ENCODE peak calls at places on chromosome 19, in five cellular contexts. One of them, this sample, is unnamed. For H3K9me3 and H3K4me1, the result is how much of the 10 kb centered on the place peaks cover.

GRCh38 chr19:3692141-3693029 is 7.9 kb downstream of the PIP5K1C start:
- DNase-seq in tibial artery: no peak
- DNase-seq in neural progenitor cell: no peak
- DNase-seq in ovary: no peak
- DNase-seq in CD4-positive, alpha-beta memory T cell: peak
- DNase-seq in this sample: no peak

GRCh38 chr19:13208131-13208963 is 58.1 kb downstream of the IER2 start:
- DNase-seq in ovary: peak
- DNase-seq in neural progenitor cell: peak
- DNase-seq in tibial artery: peak
- DNase-seq in CD4-positive, alpha-beta memory T cell: peak
- DNase-seq in this sample: peak

GRCh38 chr19:18231775-18232174 is 5.5 kb upstream of the PDE4C start:
- DNase-seq in ovary: no peak
- DNase-seq in neural progenitor cell: no peak
- DNase-seq in CD4-positive, alpha-beta memory T cell: no peak
- DNase-seq in tibial artery: no peak
- DNase-seq in this sample: peak

GRCh38 chr19:2491130-2491801 is 15.3 kb downstream of the GADD45B start:
- DNase-seq in CD4-positive, alpha-beta memory T cell: no peak
- DNase-seq in neural progenitor cell: no peak
- DNase-seq in ovary: no peak
- DNase-seq in tibial artery: no peak
- DNase-seq in this sample: peak

GRCh38 chr19:14030997-14031718 is 404 bp upstream of the IL27RA start:
- DNase-seq in CD4-positive, alpha-beta memory T cell: no peak
- DNase-seq in neural progenitor cell: no peak
- DNase-seq in ovary: no peak
- DNase-seq in tibial artery: no peak
- DNase-seq in this sample: no peak

GRCh38 chr19:17872251-17873001 is 681 bp downstream of the SLC5A5 start:
- DNase-seq in tibial artery: no peak
- DNase-seq in neural progenitor cell: no peak
- DNase-seq in CD4-positive, alpha-beta memory T cell: peak
- DNase-seq in ovary: no peak
- DNase-seq in this sample: no peak

GRCh38 chr19:31350033-31350692 is 927 bp upstream of the TSHZ3 start:
- DNase-seq in tibial artery: peak
- DNase-seq in ovary: peak
- DNase-seq in CD4-positive, alpha-beta memory T cell: no peak
- DNase-seq in neural progenitor cell: peak
- DNase-seq in this sample: peak

GRCh38 chr19:48182434-48182833 is 12.0 kb downstream of the ZSWIM9 start:
- DNase-seq in ovary: no peak
- DNase-seq in tibial artery: no peak
- DNase-seq in CD4-positive, alpha-beta memory T cell: no peak
- DNase-seq in neural progenitor cell: no peak
- DNase-seq in this sample: no peak

GRCh38 chr19:42850981-42851717 is 28.4 kb downstream of the PSG1 start:
- DNase-seq in tibial artery: peak
- DNase-seq in neural progenitor cell: no peak
- DNase-seq in ovary: no peak
- DNase-seq in CD4-positive, alpha-beta memory T cell: no peak
- DNase-seq in this sample: peak

DNA sequence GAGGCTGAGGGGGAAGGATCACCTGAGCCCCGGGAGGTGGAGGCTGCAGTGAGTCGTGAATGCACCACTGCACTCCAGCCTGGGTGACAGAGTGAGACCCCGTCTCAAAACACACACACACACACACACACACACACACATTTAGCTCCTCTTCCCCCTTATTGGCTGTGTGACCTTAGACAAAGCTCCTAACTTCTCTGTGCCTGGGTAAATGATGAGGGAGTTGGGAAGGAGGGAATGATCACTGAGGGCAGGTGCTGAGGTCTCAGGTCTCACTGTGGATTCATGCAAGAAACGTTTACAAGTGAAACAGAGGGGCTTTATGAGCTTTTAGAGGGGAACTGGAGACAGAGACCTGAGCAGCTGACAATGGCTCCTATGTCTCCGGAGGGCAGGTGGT is 16.9 kb upstream of the BCL3 start:
- DNase-seq in tibial artery: no peak
- DNase-seq in CD4-positive, alpha-beta memory T cell: no peak
- DNase-seq in neural progenitor cell: no peak
- DNase-seq in ovary: no peak
- DNase-seq in this sample: no peak
- H3K27ac ChIP-seq in tibial artery: no peak
- H3K27ac ChIP-seq in CD4-positive, alpha-beta memory T cell: no peak
- H3K27ac ChIP-seq in neural progenitor cell: no peak
- H3K27ac ChIP-seq in ovary: no peak
- H3K27ac ChIP-seq in this sample: no peak

DNA sequence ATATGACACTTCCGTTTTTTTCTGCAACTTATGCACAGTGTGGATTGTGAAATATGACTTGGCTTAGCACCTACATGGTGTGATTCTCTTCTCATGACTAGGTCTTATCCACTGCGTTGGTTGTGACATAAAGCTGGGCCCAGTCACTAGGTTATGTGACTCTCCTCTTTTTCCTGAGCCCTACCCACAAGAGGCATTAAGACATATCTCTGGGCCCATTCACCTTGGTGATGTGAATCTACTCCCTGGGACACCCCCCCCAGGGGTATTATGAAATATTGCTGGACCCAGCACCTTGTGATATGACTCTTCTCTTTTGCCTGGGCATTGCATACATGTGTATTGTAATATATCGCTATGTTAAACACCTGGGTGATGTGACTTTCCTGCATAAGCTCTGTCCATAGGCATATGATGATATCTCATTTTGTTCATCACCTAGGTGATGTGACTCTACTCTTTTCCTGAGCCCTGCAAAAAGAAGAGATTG is 85.8 kb upstream of the ZNF43 start:
- DNase-seq in neural progenitor cell: no peak
- DNase-seq in ovary: no peak
- DNase-seq in CD4-positive, alpha-beta memory T cell: no peak
- DNase-seq in tibial artery: no peak
- DNase-seq in this sample: no peak
- H3K9me3 ChIP-seq in neural progenitor cell: under half
- H3K9me3 ChIP-seq in ovary: under half
- H3K9me3 ChIP-seq in CD4-positive, alpha-beta memory T cell: under half
- H3K9me3 ChIP-seq in tibial artery: under half
- H3K9me3 ChIP-seq in this sample: under half

DNA sequence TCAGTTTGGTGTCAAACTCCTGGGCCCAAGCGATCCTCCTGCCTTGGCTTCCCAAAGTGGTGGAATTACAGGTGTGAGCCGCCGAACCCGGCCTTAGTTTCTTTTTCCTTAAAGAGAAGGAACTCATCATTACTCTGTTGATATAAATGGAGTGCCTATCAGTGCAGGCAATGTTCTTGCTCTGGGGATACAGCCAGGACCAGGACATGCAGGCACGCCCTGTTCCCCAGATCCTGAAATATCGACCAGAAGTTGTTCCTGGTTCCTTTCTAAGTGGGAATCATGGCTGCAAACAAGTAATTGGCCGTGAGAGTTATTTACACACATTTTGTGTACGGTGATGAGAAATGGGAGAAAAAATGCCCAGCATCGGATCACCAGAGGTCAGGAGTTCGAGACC is 8.4 kb downstream of the DNM2 start:
- DNase-seq in CD4-positive, alpha-beta memory T cell: no peak
- DNase-seq in ovary: no peak
- DNase-seq in tibial artery: no peak
- DNase-seq in neural progenitor cell: no peak
- DNase-seq in this sample: no peak
- H3K4me1 ChIP-seq in CD4-positive, alpha-beta memory T cell: half or more
- H3K4me1 ChIP-seq in ovary: under half
- H3K4me1 ChIP-seq in tibial artery: under half
- H3K4me1 ChIP-seq in neural progenitor cell: under half
- H3K4me1 ChIP-seq in this sample: under half

GRCh38 chr19:38440592-38440991 is 7.1 kb downstream of the RYR1 start:
- DNase-seq in neural progenitor cell: no peak
- DNase-seq in tibial artery: no peak
- DNase-seq in ovary: no peak
- DNase-seq in CD4-positive, alpha-beta memory T cell: no peak
- DNase-seq in this sample: no peak

GRCh38 chr19:38437917-38438316 is 4.4 kb downstream of the RYR1 start:
- DNase-seq in CD4-positive, alpha-beta memory T cell: no peak
- DNase-seq in ovary: no peak
- DNase-seq in neural progenitor cell: no peak
- DNase-seq in tibial artery: no peak
- DNase-seq in this sample: no peak

GRCh38 chr19:38434549-38435051 is 1.1 kb downstream of the RYR1 start:
- DNase-seq in neural progenitor cell: peak
- DNase-seq in ovary: no peak
- DNase-seq in tibial artery: no peak
- DNase-seq in CD4-positive, alpha-beta memory T cell: no peak
- DNase-seq in this sample: no peak

GRCh38 chr19:38433268-38433733 is at the start of gene RYR1:
- DNase-seq in tibial artery: peak
- DNase-seq in CD4-positive, alpha-beta memory T cell: peak
- DNase-seq in neural progenitor cell: peak
- DNase-seq in ovary: no peak
- DNase-seq in this sample: peak

DNA sequence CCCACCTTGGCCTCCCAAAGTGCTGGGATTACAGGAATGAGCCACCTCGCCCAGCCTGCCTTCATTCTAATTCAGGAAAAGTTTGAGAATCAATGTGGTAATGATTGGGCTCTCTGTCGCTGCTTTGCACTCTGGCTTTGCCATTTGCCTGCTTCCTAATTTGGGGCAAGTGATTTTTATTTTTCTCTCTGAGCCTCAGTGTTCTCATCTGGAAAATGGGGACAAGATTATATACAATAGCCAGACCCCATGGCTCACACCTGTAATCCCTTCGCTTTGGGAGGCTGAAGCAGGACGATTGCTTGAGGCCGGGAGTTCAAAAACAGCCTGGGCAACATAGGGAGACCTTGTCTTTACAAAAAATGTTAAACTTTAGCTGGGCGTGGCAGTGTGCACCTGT is 3.8 kb downstream of the RYR1 start:
- DNase-seq in ovary: no peak
- DNase-seq in neural progenitor cell: no peak
- DNase-seq in tibial artery: no peak
- DNase-seq in CD4-positive, alpha-beta memory T cell: no peak
- DNase-seq in this sample: no peak
- H3K27ac ChIP-seq in ovary: no peak
- H3K27ac ChIP-seq in neural progenitor cell: no peak
- H3K27ac ChIP-seq in tibial artery: no peak
- H3K27ac ChIP-seq in CD4-positive, alpha-beta memory T cell: no peak
- H3K27ac ChIP-seq in this sample: no peak

GRCh38 chr19:37803250-37803854 is 24.0 kb upstream of the ZNF573 start:
- DNase-seq in tibial artery: no peak
- DNase-seq in ovary: no peak
- DNase-seq in CD4-positive, alpha-beta memory T cell: no peak
- DNase-seq in neural progenitor cell: no peak
- DNase-seq in this sample: no peak
- H3K9me3 ChIP-seq in tibial artery: half or more
- H3K9me3 ChIP-seq in ovary: under half
- H3K9me3 ChIP-seq in CD4-positive, alpha-beta memory T cell: under half
- H3K9me3 ChIP-seq in neural progenitor cell: under half
- H3K9me3 ChIP-seq in this sample: half or more

This sample was measured in A673.